ENCODE peak calls at places on chromosomes 12 and 14, in six cellular contexts. Y is HepG2, C is lung, B is right cardiac atrium, W is activated B cell treated with CpG ODN at 0.5 μM for 24 hours, N is GM23338. X is an unnamed sample.

GRCh38 chr12:45302621-45303020 is 86.7 kb downstream of the ANO6 start:
- DNase-seq in W (no peak), C (no peak), B (no peak), Y (no peak), N (no peak), X (no peak)

GRCh38 chr14:52649511-52649910 is 45.8 kb downstream of the ERO1A start:
- DNase-seq in N (no peak), W (no peak), B (no peak), C (no peak), Y (no peak), X (no peak)

GRCh38 chr12:121641343-121641630 is 15.0 kb downstream of the ORAI1 start:
- DNase-seq in W (no peak), B (no peak), N (no peak), Y (no peak), C (no peak), X (no peak)

GRCh38 chr12:125069616-125070015 is 4.4 kb downstream of the AACS start:
- DNase-seq in Y (no peak), W (no peak), C (no peak), N (no peak), B (no peak), X (no peak)

GRCh38 chr12:26567126-26567525 is 265.9 kb downstream of the ITPR2 start:
- DNase-seq in B (no peak), C (no peak), Y (no peak), W (no peak), N (no peak), X (no peak)

GRCh38 chr12:39426636-39427245 is 16.2 kb downstream of the KIF21A start:
- DNase-seq in N (no peak), Y (no peak), W (no peak), B (no peak), C (no peak), X (no peak)

GRCh38 chr12:59938190-59938962 is 342.5 kb downstream of the SLC16A7 start:
- DNase-seq in W (no peak), C (no peak), N (peak; percentile 25), B (no peak), Y (no peak), X (peak; percentile 1)

GRCh38 chr12:41907036-41907435 is 237.6 kb downstream of the GXYLT1 start:
- DNase-seq in B (peak; percentile 46), Y (no peak), C (no peak), N (peak; percentile 20), W (no peak), X (no peak)

GRCh38 chr14:103380719-103381377 is 4.4 kb upstream of the MARK3 start:
- DNase-seq in W (no peak), C (no peak), B (no peak), Y (no peak), N (no peak), X (no peak)

GRCh38 chr14:99667045-99667444 is 17.1 kb upstream of the CYP46A1 start:
- DNase-seq in C (no peak), N (no peak), W (no peak), Y (no peak), B (no peak), X (no peak)

GRCh38 chr12:53575502-53576264 is 50.5 kb downstream of the ATF7 start:
- DNase-seq in N (no peak), C (no peak), Y (no peak), W (no peak), B (no peak), X (no peak)

GRCh38 chr14:81169711-81170103 is 51.1 kb downstream of the GTF2A1 start:
- DNase-seq in W (no peak), N (peak; percentile 16), B (peak; percentile 88), C (peak; percentile 67), Y (no peak), X (no peak)

GRCh38 chr14:51869426-51870113 is 9.2 kb downstream of the GNG2 start:
- DNase-seq in C (no peak), B (no peak), N (no peak), Y (no peak), W (no peak), X (no peak)

GRCh38 chr14:99158646-99159165 is 113.3 kb downstream of the BCL11B start:
- DNase-seq in W (no peak), Y (no peak), N (no peak), C (no peak), B (no peak), X (peak; percentile 24)

GRCh38 chr12:13465641-13466040 is 269.1 kb downstream of the EMP1 start:
- DNase-seq in N (no peak), W (no peak), Y (no peak), B (peak; percentile 85), C (no peak), X (no peak)

GRCh38 chr14:31990959-31991541 is 86.1 kb upstream of the ARHGAP5 start:
- DNase-seq in C (no peak), B (no peak), N (no peak), Y (peak; percentile 77), W (no peak), X (no peak)

GRCh38 chr14:23186913-23187654 is 3.6 kb upstream of the SLC7A8 start:
- DNase-seq in W (no peak), N (peak; percentile 70), C (no peak), B (no peak), Y (peak; percentile 78), X (peak; percentile 38)